ENCODE peak calls at places on chromosome 4, in five cellular contexts. One of them, this sample, is unnamed.

GRCh38 chr4:168386002-168386401 is 67.5 kb upstream of the DDX60 start:
- DNase-seq in A549: no peak
- DNase-seq in brain microvascular endothelial cell: no peak
- DNase-seq in osteoblast: no peak
- DNase-seq in H9: no peak
- DNase-seq in this sample: no peak

GRCh38 chr4:148273501-148273986 is 168.7 kb downstream of the NR3C2 start:
- DNase-seq in osteoblast: no peak
- DNase-seq in A549: no peak
- DNase-seq in H9: no peak
- DNase-seq in brain microvascular endothelial cell: no peak
- DNase-seq in this sample: no peak

GRCh38 chr4:140395668-140396067 is 22.2 kb downstream of the SCOC start:
- DNase-seq in A549: no peak
- DNase-seq in osteoblast: no peak
- DNase-seq in brain microvascular endothelial cell: no peak
- DNase-seq in H9: no peak
- DNase-seq in this sample: no peak

GRCh38 chr4:8656185-8656517 is 63.6 kb downstream of the CPZ start:
- DNase-seq in brain microvascular endothelial cell: no peak
- DNase-seq in osteoblast: peak; percentile 10
- DNase-seq in H9: peak; percentile 21
- DNase-seq in A549: no peak
- DNase-seq in this sample: no peak

GRCh38 chr4:106287353-106287969 is 28.5 kb downstream of the TBCK start:
- DNase-seq in A549: peak; percentile 1
- DNase-seq in H9: no peak
- DNase-seq in brain microvascular endothelial cell: peak; percentile 93
- DNase-seq in osteoblast: peak; percentile 66
- DNase-seq in this sample: no peak

GRCh38 chr4:27094785-27095184 is 234.1 kb downstream of the STIM2 start:
- DNase-seq in H9: no peak
- DNase-seq in brain microvascular endothelial cell: no peak
- DNase-seq in osteoblast: no peak
- DNase-seq in A549: no peak
- DNase-seq in this sample: no peak

GRCh38 chr4:39526283-39526682 is 956 bp downstream of the UGDH start:
- DNase-seq in brain microvascular endothelial cell: no peak
- DNase-seq in H9: no peak
- DNase-seq in A549: no peak
- DNase-seq in osteoblast: peak; percentile 13
- DNase-seq in this sample: no peak

GRCh38 chr4:54226399-54227260 is 2.5 kb upstream of the PDGFRA start:
- DNase-seq in H9: peak; percentile 50
- DNase-seq in osteoblast: peak; percentile 93
- DNase-seq in brain microvascular endothelial cell: peak; percentile 14
- DNase-seq in A549: no peak
- DNase-seq in this sample: no peak

GRCh38 chr4:1192493-1193205 is 20.3 kb upstream of the SPON2 start:
- DNase-seq in brain microvascular endothelial cell: no peak
- DNase-seq in H9: peak; percentile 19
- DNase-seq in A549: peak; percentile 35
- DNase-seq in osteoblast: peak; percentile 98
- DNase-seq in this sample: no peak

GRCh38 chr4:133641191-133641590 is 492.1 kb downstream of the PCDH10 start:
- DNase-seq in A549: no peak
- DNase-seq in H9: no peak
- DNase-seq in osteoblast: no peak
- DNase-seq in brain microvascular endothelial cell: no peak
- DNase-seq in this sample: no peak

GRCh38 chr4:101411926-101412325 is 64.6 kb upstream of the PPP3CA start:
- DNase-seq in osteoblast: no peak
- DNase-seq in A549: peak; percentile 18
- DNase-seq in H9: no peak
- DNase-seq in brain microvascular endothelial cell: no peak
- DNase-seq in this sample: no peak

GRCh38 chr4:173571620-173572019 is 41.6 kb upstream of the HAND2 start:
- DNase-seq in osteoblast: no peak
- DNase-seq in A549: no peak
- DNase-seq in H9: no peak
- DNase-seq in brain microvascular endothelial cell: no peak
- DNase-seq in this sample: no peak

GRCh38 chr4:44210750-44211149 is 237.9 kb downstream of the KCTD8 start:
- DNase-seq in osteoblast: no peak
- DNase-seq in A549: no peak
- DNase-seq in H9: peak; percentile 35
- DNase-seq in brain microvascular endothelial cell: no peak
- DNase-seq in this sample: no peak

GRCh38 chr4:25826074-25826752 is 36.6 kb downstream of the SEL1L3 start:
- DNase-seq in A549: no peak
- DNase-seq in H9: no peak
- DNase-seq in osteoblast: no peak
- DNase-seq in brain microvascular endothelial cell: no peak
- DNase-seq in this sample: no peak

GRCh38 chr4:151014521-151015457 is at the start of gene LRBA:
- DNase-seq in H9: peak; percentile 95
- DNase-seq in A549: peak; percentile 63
- DNase-seq in brain microvascular endothelial cell: peak; percentile 56
- DNase-seq in osteoblast: peak; percentile 86
- DNase-seq in this sample: peak; percentile 74

GRCh38 chr4:38531126-38531737 is 132.8 kb upstream of the KLF3 start:
- DNase-seq in H9: no peak
- DNase-seq in brain microvascular endothelial cell: peak; percentile 3
- DNase-seq in osteoblast: peak; percentile 54
- DNase-seq in A549: no peak
- DNase-seq in this sample: no peak

GRCh38 chr4:42555828-42556227 is 101.1 kb downstream of the ATP8A1 start:
- DNase-seq in brain microvascular endothelial cell: no peak
- DNase-seq in osteoblast: no peak
- DNase-seq in H9: no peak
- DNase-seq in A549: no peak
- DNase-seq in this sample: no peak

GRCh38 chr4:982814-983213 is 4.0 kb upstream of the IDUA start:
- DNase-seq in H9: no peak
- DNase-seq in brain microvascular endothelial cell: no peak
- DNase-seq in A549: no peak
- DNase-seq in osteoblast: no peak
- DNase-seq in this sample: no peak

GRCh38 chr4:986949-987688 is at the start of gene IDUA:
- DNase-seq in H9: peak; percentile 73
- DNase-seq in brain microvascular endothelial cell: peak; percentile 31
- DNase-seq in osteoblast: peak; percentile 100
- DNase-seq in A549: peak; percentile 58
- DNase-seq in this sample: peak; percentile 84

GRCh38 chr4:2930821-2931764 is 32.1 kb downstream of the NOP14 start:
- DNase-seq in A549: no peak
- DNase-seq in osteoblast: peak; percentile 87
- DNase-seq in H9: peak; percentile 51
- DNase-seq in brain microvascular endothelial cell: no peak
- DNase-seq in this sample: no peak

GRCh38 chr4:62191446-62191845 is 991.3 kb downstream of the ADGRL3 start:
- DNase-seq in osteoblast: no peak
- DNase-seq in H9: no peak
- DNase-seq in brain microvascular endothelial cell: no peak
- DNase-seq in A549: no peak
- DNase-seq in this sample: no peak
- H3K27ac ChIP-seq in osteoblast: no peak overlapping the region
- H3K27ac ChIP-seq in H9: no peak overlapping the region
- H3K27ac ChIP-seq in brain microvascular endothelial cell: no peak overlapping the region
- H3K27ac ChIP-seq in A549: no peak overlapping the region
- H3K27ac ChIP-seq in this sample: no peak overlapping the region

DNA sequence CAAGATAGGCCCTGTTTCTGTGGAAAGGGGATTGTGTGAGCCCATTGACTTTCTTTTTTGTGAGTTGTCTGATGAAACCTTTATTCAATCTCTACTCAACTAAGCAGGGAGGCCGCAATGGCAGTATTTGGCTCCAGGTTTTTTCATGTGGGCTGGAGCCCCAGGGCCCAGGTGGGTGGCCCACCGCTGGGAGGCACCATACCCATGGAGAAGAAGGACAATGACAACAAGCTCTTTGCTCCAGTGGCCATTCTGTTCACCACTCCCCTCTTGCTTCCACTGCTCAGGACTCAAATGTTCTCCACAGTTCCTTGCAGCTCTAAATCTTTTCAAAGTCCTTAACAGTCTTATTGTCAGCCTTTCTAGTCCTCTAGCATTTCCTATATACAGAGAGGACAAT is 54.1 kb downstream of the HOPX start:
- DNase-seq in osteoblast: no peak
- DNase-seq in H9: no peak
- DNase-seq in brain microvascular endothelial cell: no peak
- DNase-seq in A549: no peak
- DNase-seq in this sample: no peak
- TF ChIP-seq CTCF in osteoblast: no peak
- TF ChIP-seq CTCF in H9: peak; percentile 11
- TF ChIP-seq CTCF in brain microvascular endothelial cell: peak; percentile 26
- TF ChIP-seq CTCF in A549: no peak
- TF ChIP-seq CTCF in this sample: no peak

GRCh38 chr4:87620491-87620890 is 12.2 kb downstream of the DSPP start:
- DNase-seq in A549: no peak
- DNase-seq in brain microvascular endothelial cell: no peak
- DNase-seq in H9: no peak
- DNase-seq in osteoblast: no peak
- DNase-seq in this sample: no peak
- H3K27ac ChIP-seq in A549: no peak overlapping the region
- H3K27ac ChIP-seq in brain microvascular endothelial cell: no peak overlapping the region
- H3K27ac ChIP-seq in H9: no peak overlapping the region
- H3K27ac ChIP-seq in osteoblast: no peak overlapping the region
- H3K27ac ChIP-seq in this sample: no peak overlapping the region

GRCh38 chr4:130747842-130748241 is 1651.9 kb downstream of the C4orf33 start:
- DNase-seq in osteoblast: no peak
- DNase-seq in H9: no peak
- DNase-seq in brain microvascular endothelial cell: no peak
- DNase-seq in A549: no peak
- DNase-seq in this sample: no peak
- TF ChIP-seq CTCF in osteoblast: no peak
- TF ChIP-seq CTCF in H9: peak; percentile 66
- TF ChIP-seq CTCF in brain microvascular endothelial cell: no peak
- TF ChIP-seq CTCF in A549: peak; percentile 19
- TF ChIP-seq CTCF in this sample: no peak

GRCh38 chr4:120431180-120431579 is 364.5 kb upstream of the MAD2L1 start:
- DNase-seq in A549: no peak
- DNase-seq in brain microvascular endothelial cell: no peak
- DNase-seq in osteoblast: no peak
- DNase-seq in H9: no peak
- DNase-seq in this sample: no peak
- H3K27ac ChIP-seq in A549: no peak overlapping the region
- H3K27ac ChIP-seq in brain microvascular endothelial cell: no peak overlapping the region
- H3K27ac ChIP-seq in osteoblast: no peak overlapping the region
- H3K27ac ChIP-seq in H9: no peak overlapping the region
- H3K27ac ChIP-seq in this sample: no peak overlapping the region

GRCh38 chr4:135240796-135241195 is 1039.2 kb upstream of the PABPC4L start:
- DNase-seq in osteoblast: no peak
- DNase-seq in brain microvascular endothelial cell: no peak
- DNase-seq in H9: no peak
- DNase-seq in A549: no peak
- DNase-seq in this sample: no peak
- TF ChIP-seq CTCF in osteoblast: no peak
- TF ChIP-seq CTCF in brain microvascular endothelial cell: no peak
- TF ChIP-seq CTCF in H9: no peak
- TF ChIP-seq CTCF in A549: no peak
- TF ChIP-seq CTCF in this sample: no peak

GRCh38 chr4:123232439-123232838 is 164.2 kb upstream of the SPRY1 start:
- DNase-seq in A549: no peak
- DNase-seq in brain microvascular endothelial cell: no peak
- DNase-seq in H9: no peak
- DNase-seq in osteoblast: no peak
- DNase-seq in this sample: no peak

GRCh38 chr4:123233409-123233808 is 163.2 kb upstream of the SPRY1 start:
- DNase-seq in A549: no peak
- DNase-seq in brain microvascular endothelial cell: no peak
- DNase-seq in osteoblast: no peak
- DNase-seq in H9: no peak
- DNase-seq in this sample: no peak

GRCh38 chr4:123234966-123235365 is 161.6 kb upstream of the SPRY1 start:
- DNase-seq in osteoblast: no peak
- DNase-seq in H9: no peak
- DNase-seq in brain microvascular endothelial cell: no peak
- DNase-seq in A549: no peak
- DNase-seq in this sample: no peak

GRCh38 chr4:123230061-123230460 is 166.5 kb upstream of the SPRY1 start:
- DNase-seq in osteoblast: no peak
- DNase-seq in brain microvascular endothelial cell: no peak
- DNase-seq in A549: no peak
- DNase-seq in H9: no peak
- DNase-seq in this sample: no peak

GRCh38 chr4:123235431-123235830 is 161.2 kb upstream of the SPRY1 start:
- DNase-seq in brain microvascular endothelial cell: peak; percentile 23
- DNase-seq in H9: no peak
- DNase-seq in A549: no peak
- DNase-seq in osteoblast: peak; percentile 25
- DNase-seq in this sample: no peak
- H3K27ac ChIP-seq in brain microvascular endothelial cell: peak overlapping the region; percentile 45
- H3K27ac ChIP-seq in H9: no peak overlapping the region
- H3K27ac ChIP-seq in A549: no peak overlapping the region
- H3K27ac ChIP-seq in osteoblast: peak overlapping the region; percentile 37
- H3K27ac ChIP-seq in this sample: no peak overlapping the region